ENCODE peak calls at places on chromosomes 7 and 10, in four cellular contexts. J is IMR-90, T is K562, Y is GM12878. K is an unnamed sample.

GRCh38 chr7:39650676-39651075 is 27.3 kb downstream of the RALA start:
- DNase-seq in J (peak; percentile 81), T (no peak), Y (no peak), K (peak; percentile 26)

GRCh38 chr7:27031289-27032172 is 64.3 kb downstream of the HOXA1 start:
- DNase-seq in J (peak; percentile 87), T (no peak), Y (peak; percentile 1), K (peak; percentile 56)

GRCh38 chr7:132083126-132084123 is 492.8 kb downstream of the PLXNA4 start:
- DNase-seq in J (no peak), T (no peak), Y (no peak), K (no peak)

GRCh38 chr7:102273749-102274712 is 12.6 kb upstream of the SH2B2 start:
- DNase-seq in J (peak; percentile 83), T (peak; percentile 89), Y (no peak), K (no peak)

GRCh38 chr7:28919510-28919909 is 38.6 kb downstream of the TRIL start:
- DNase-seq in J (peak; percentile 18), T (no peak), Y (no peak), K (peak; percentile 79)

GRCh38 chr7:114104035-114104434 is 185.2 kb upstream of the PPP1R3A start:
- DNase-seq in J (no peak), T (no peak), Y (no peak), K (no peak)

GRCh38 chr10:45483002-45483401 is 109.0 kb downstream of the ALOX5 start:
- DNase-seq in J (no peak), T (no peak), Y (no peak), K (no peak)

GRCh38 chr7:47170516-47170915 is 411.4 kb downstream of the TNS3 start:
- DNase-seq in J (peak; percentile 29), T (no peak), Y (no peak), K (no peak)

GRCh38 chr10:80163741-80164341 is 31.3 kb downstream of the PLAC9 start:
- DNase-seq in J (peak; percentile 90), T (no peak), Y (no peak), K (peak; percentile 48)
- TF ChIP-seq FOS in J (peak; percentile 65), T (no peak), Y (no peak), K (peak; percentile 71)

GRCh38 chr7:44257618-44258422 is 57.0 kb downstream of the YKT6 start:
- DNase-seq in J (peak; percentile 89), T (peak; percentile 85), Y (peak; percentile 89), K (peak; percentile 89)
- TF ChIP-seq FOS in J (peak; percentile 79), T (no peak), Y (no peak), K (peak; percentile 95)

GRCh38 chr10:86932674-86933073 is 24.7 kb downstream of the MMRN2 start:
- DNase-seq in J (no peak), T (no peak), Y (no peak), K (no peak)

GRCh38 chr10:86940677-86941076 is 16.7 kb downstream of the MMRN2 start:
- DNase-seq in J (no peak), T (no peak), Y (no peak), K (no peak)

GRCh38 chr10:86937502-86938154 is 19.8 kb downstream of the MMRN2 start:
- DNase-seq in J (no peak), T (no peak), Y (no peak), K (no peak)

GRCh38 chr10:86938260-86938659 is 19.2 kb downstream of the MMRN2 start:
- DNase-seq in J (no peak), T (no peak), Y (no peak), K (no peak)

DNA sequence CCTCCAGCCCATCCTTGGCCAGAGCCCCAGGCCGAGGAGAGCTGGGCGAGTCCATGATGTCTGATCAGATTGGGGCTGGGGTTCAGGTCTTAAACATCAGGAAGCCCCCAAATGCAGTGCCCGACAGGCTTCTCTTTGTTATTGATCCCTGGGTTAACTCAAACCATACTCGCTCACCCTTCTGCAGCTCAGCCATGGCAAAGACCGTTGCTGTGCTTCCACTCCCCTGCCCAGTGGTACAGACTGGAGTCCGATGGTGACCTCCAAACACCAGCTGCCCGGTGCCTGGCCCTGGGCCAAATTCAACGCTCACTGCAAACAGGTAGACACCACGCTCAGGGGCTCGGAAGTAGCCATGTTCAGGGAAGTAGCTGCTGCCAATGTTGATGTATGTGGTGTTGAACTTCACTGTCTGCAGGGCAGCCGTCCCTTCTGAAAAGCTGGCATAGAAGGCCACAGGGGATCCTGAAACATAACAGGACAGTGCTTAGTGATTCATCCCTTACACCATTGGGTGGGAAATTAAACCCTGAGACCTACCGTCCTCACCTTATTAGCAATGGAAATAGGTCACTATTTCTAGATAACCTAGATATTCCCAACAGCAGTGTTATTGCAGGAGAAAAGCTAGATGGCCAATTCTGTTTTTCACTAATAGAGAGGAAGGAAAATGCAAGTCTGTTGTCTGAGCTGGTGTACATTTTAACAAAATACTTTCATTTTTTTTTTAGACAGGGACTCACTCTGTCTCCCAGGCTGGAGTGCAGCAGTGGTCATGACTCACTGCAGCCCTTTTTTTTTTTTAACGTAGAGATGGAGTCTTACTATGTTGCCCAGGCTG is 20.5 kb downstream of the MMRN2 start:
- DNase-seq in J (peak; percentile 68), T (no peak), Y (no peak), K (no peak)
- TF ChIP-seq FOS in J (peak; percentile 26), T (no peak), Y (no peak), K (no peak)

GRCh38 chr7:129499915-129500463 is 2.3 kb upstream of the SMKR1 start:
- DNase-seq in J (no peak), T (no peak), Y (peak; percentile 26), K (no peak)

GRCh38 chr7:129503725-129504124 is 1.4 kb downstream of the SMKR1 start:
- DNase-seq in J (no peak), T (no peak), Y (no peak), K (no peak)

GRCh38 chr7:129501760-129502707 is at the start of gene SMKR1:
- DNase-seq in J (peak; percentile 23), T (peak; percentile 81), Y (peak; percentile 12), K (peak; percentile 43)

GRCh38 chr7:129498021-129498420 is 4.3 kb upstream of the SMKR1 start:
- DNase-seq in J (no peak), T (no peak), Y (no peak), K (no peak)

GRCh38 chr7:129502708-129503685 is 666 bp downstream of the SMKR1 start:
- DNase-seq in J (no peak), T (no peak), Y (no peak), K (peak; percentile 14)
- TF ChIP-seq FOS in J (no peak), T (no peak), Y (no peak), K (no peak)

GRCh38 chr7:44979481-44980392 is 922 bp upstream of the MYO1G start:
- DNase-seq in J (no peak), T (no peak), Y (no peak), K (no peak)
- TF ChIP-seq FOS in J (no peak), T (no peak), Y (no peak), K (no peak)

GRCh38 chr7:101206665-101207042 is 5.8 kb upstream of the MOGAT3 start:
- DNase-seq in J (no peak), T (no peak), Y (no peak), K (no peak)
- TF ChIP-seq FOS in J (no peak), T (no peak), Y (no peak), K (no peak)

GRCh38 chr10:125094826-125095225 is 65.5 kb downstream of the CTBP2 start:
- DNase-seq in J (no peak), T (no peak), Y (no peak), K (no peak)

GRCh38 chr10:125095776-125096175 is 64.6 kb downstream of the CTBP2 start:
- DNase-seq in J (no peak), T (no peak), Y (no peak), K (no peak)

GRCh38 chr10:125093199-125093841 is 67.0 kb downstream of the CTBP2 start:
- DNase-seq in J (peak; percentile 73), T (no peak), Y (no peak), K (peak; percentile 28)

GRCh38 chr10:125095228-125095627 is 65.1 kb downstream of the CTBP2 start:
- DNase-seq in J (no peak), T (no peak), Y (no peak), K (no peak)

DNA sequence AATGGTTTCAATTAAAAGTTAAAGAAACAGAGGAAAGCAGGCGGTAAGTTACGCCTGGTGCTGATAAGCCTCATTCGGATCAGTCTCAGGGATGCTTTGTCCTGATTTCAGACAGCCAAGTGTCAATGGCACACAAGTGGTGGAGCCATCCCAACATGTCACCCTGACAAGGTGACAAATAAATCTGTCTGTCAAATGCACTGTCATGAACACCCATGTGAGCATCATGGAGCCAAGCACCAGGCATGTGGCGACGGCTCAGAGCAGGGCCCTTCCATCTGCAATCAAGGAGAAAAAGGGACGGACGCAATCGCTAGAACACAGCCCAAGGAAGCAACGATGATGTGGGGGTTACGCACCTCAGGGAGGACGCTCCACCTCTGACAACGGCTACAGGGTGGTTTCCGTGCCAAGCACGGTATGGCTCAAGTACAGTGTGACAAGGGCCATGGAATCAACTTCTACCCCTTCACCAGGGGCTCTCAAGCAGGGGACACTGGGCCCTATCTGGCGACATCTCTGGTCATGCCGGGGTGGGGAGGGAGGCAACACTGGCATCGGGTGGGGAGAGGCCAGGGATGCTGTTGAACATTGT is 66.2 kb downstream of the CTBP2 start:
- DNase-seq in J (no peak), T (no peak), Y (no peak), K (no peak)
- TF ChIP-seq FOS in J (no peak), T (no peak), Y (no peak), K (no peak)

GRCh38 chr7:149861728-149862045 is 12.1 kb upstream of the ATP6V0E2 start:
- DNase-seq in J (no peak), T (no peak), Y (no peak), K (no peak)

GRCh38 chr7:149856583-149856982 is 17.2 kb upstream of the ATP6V0E2 start:
- DNase-seq in J (no peak), T (no peak), Y (no peak), K (no peak)

GRCh38 chr7:149859881-149860280 is 13.9 kb upstream of the ATP6V0E2 start:
- DNase-seq in J (no peak), T (no peak), Y (no peak), K (no peak)

GRCh38 chr7:149860821-149861727 is 12.7 kb upstream of the ATP6V0E2 start:
- DNase-seq in J (no peak), T (peak; percentile 76), Y (no peak), K (no peak)

GRCh38 chr7:149859369-149859768 is 14.4 kb upstream of the ATP6V0E2 start:
- DNase-seq in J (no peak), T (no peak), Y (no peak), K (no peak)
- TF ChIP-seq FOS in J (no peak), T (no peak), Y (no peak), K (no peak)

DNA sequence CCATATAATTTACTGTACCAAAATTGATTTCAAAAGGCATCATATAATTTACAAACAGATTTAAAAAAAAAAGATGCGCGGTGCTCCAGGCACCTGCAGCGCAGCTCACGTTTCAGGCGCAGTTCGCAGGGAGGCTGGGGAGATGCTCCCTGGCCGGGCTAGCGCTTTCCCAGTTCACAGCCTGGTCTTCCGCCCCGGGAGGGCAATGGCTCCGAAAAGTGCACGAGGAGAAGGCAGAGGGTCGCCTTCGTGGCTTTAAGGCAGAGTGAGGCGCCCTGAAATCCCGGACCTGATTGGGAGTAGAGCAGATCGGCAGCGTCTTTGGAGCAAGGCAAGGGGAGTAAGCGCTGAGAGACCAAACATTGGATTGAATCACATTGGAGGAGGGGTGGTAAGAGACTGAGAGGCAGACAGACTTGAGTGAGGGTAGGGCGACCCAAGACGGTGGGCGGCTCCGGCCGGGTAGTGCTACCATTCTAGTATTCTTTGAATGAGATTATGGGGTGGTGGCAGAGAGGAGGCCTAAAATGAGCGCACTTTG is 1.5 kb downstream of the NEUROG3 start:
- DNase-seq in J (no peak), T (no peak), Y (no peak), K (no peak)
- TF ChIP-seq FOS in J (no peak), T (no peak), Y (no peak), K (no peak)

GRCh38 chr10:122295423-122295947 is 24.4 kb downstream of the BTBD16 start:
- DNase-seq in J (no peak), T (no peak), Y (no peak), K (no peak)
- TF ChIP-seq FOS in J (no peak), T (no peak), Y (no peak), K (no peak)

K was measured in endothelial cell of umbilical vein.